ENCODE peak calls at places on chromosomes 13 and 19, in five cellular contexts. One of them, this sample, is unnamed. For H3K27me3, the result is how much of the 10 kb centered on the place peaks cover.

GRCh38 chr13:113514844-113515243 is 24.3 kb upstream of the DCUN1D2 start:
- DNase-seq in mammary epithelial cell: no peak
- DNase-seq in fibroblast of lung: no peak
- DNase-seq in brain microvascular endothelial cell: no peak
- DNase-seq in adrenal gland: no peak
- DNase-seq in this sample: no peak

GRCh38 chr13:90623318-90624011 is 724.0 kb upstream of the MIR17HG start:
- DNase-seq in mammary epithelial cell: peak
- DNase-seq in fibroblast of lung: no peak
- DNase-seq in brain microvascular endothelial cell: no peak
- DNase-seq in adrenal gland: no peak
- DNase-seq in this sample: no peak

GRCh38 chr13:105928901-105929300 is 606.6 kb downstream of the EFNB2 start:
- DNase-seq in mammary epithelial cell: no peak
- DNase-seq in fibroblast of lung: no peak
- DNase-seq in brain microvascular endothelial cell: no peak
- DNase-seq in adrenal gland: no peak
- DNase-seq in this sample: no peak

GRCh38 chr13:25292301-25292700 is 5.0 kb upstream of the MTMR6 start:
- DNase-seq in mammary epithelial cell: peak
- DNase-seq in fibroblast of lung: peak
- DNase-seq in brain microvascular endothelial cell: peak
- DNase-seq in adrenal gland: peak
- DNase-seq in this sample: peak

GRCh38 chr19:36417752-36418286 is 625 bp downstream of the ZFP82 start:
- DNase-seq in mammary epithelial cell: no peak
- DNase-seq in fibroblast of lung: no peak
- DNase-seq in brain microvascular endothelial cell: no peak
- DNase-seq in adrenal gland: no peak
- DNase-seq in this sample: no peak

GRCh38 chr19:4389064-4389375 is 11.3 kb downstream of the SH3GL1 start:
- DNase-seq in mammary epithelial cell: no peak
- DNase-seq in fibroblast of lung: no peak
- DNase-seq in brain microvascular endothelial cell: no peak
- DNase-seq in adrenal gland: no peak
- DNase-seq in this sample: no peak

GRCh38 chr13:108700421-108701170 is 71.2 kb downstream of the MYO16 start:
- DNase-seq in mammary epithelial cell: peak
- DNase-seq in fibroblast of lung: peak
- DNase-seq in brain microvascular endothelial cell: peak
- DNase-seq in adrenal gland: no peak
- DNase-seq in this sample: peak

GRCh38 chr19:56071151-56071550 is 49.9 kb downstream of the ZNF787 start:
- DNase-seq in mammary epithelial cell: no peak
- DNase-seq in fibroblast of lung: no peak
- DNase-seq in brain microvascular endothelial cell: no peak
- DNase-seq in adrenal gland: no peak
- DNase-seq in this sample: no peak

GRCh38 chr13:47955836-47956235 is 45.2 kb downstream of the SUCLA2 start:
- DNase-seq in mammary epithelial cell: no peak
- DNase-seq in fibroblast of lung: no peak
- DNase-seq in brain microvascular endothelial cell: no peak
- DNase-seq in adrenal gland: no peak
- DNase-seq in this sample: no peak

GRCh38 chr19:49553451-49554271 is 25.9 kb downstream of the RCN3 start:
- DNase-seq in mammary epithelial cell: peak
- DNase-seq in fibroblast of lung: no peak
- DNase-seq in brain microvascular endothelial cell: peak
- DNase-seq in adrenal gland: no peak
- DNase-seq in this sample: no peak

GRCh38 chr19:39144487-39145071 is 19.0 kb downstream of the PAK4 start:
- DNase-seq in mammary epithelial cell: no peak
- DNase-seq in fibroblast of lung: peak
- DNase-seq in brain microvascular endothelial cell: no peak
- DNase-seq in adrenal gland: no peak
- DNase-seq in this sample: no peak

GRCh38 chr13:112531263-112531794 is 56.6 kb downstream of the TUBGCP3 start:
- DNase-seq in mammary epithelial cell: no peak
- DNase-seq in fibroblast of lung: peak
- DNase-seq in brain microvascular endothelial cell: no peak
- DNase-seq in adrenal gland: no peak
- DNase-seq in this sample: no peak

GRCh38 chr13:48266967-48267639 is 34.1 kb downstream of the ITM2B start:
- DNase-seq in mammary epithelial cell: no peak
- DNase-seq in fibroblast of lung: no peak
- DNase-seq in brain microvascular endothelial cell: no peak
- DNase-seq in adrenal gland: no peak
- DNase-seq in this sample: no peak

GRCh38 chr13:113216165-113217056 is 7.0 kb downstream of the CUL4A start:
- DNase-seq in mammary epithelial cell: peak
- DNase-seq in fibroblast of lung: peak
- DNase-seq in brain microvascular endothelial cell: peak
- DNase-seq in adrenal gland: peak
- DNase-seq in this sample: peak

GRCh38 chr13:79614519-79614918 is 133.6 kb downstream of the NDFIP2 start:
- DNase-seq in mammary epithelial cell: peak
- DNase-seq in fibroblast of lung: no peak
- DNase-seq in brain microvascular endothelial cell: no peak
- DNase-seq in adrenal gland: no peak
- DNase-seq in this sample: no peak

GRCh38 chr19:56141416-56141992 is 417 bp downstream of the ZNF444 start:
- DNase-seq in mammary epithelial cell: peak
- DNase-seq in fibroblast of lung: no peak
- DNase-seq in brain microvascular endothelial cell: no peak
- DNase-seq in adrenal gland: no peak
- DNase-seq in this sample: no peak

GRCh38 chr13:30776661-30777060 is 41.3 kb downstream of the ALOX5AP start:
- DNase-seq in mammary epithelial cell: no peak
- DNase-seq in fibroblast of lung: no peak
- DNase-seq in brain microvascular endothelial cell: no peak
- DNase-seq in adrenal gland: no peak
- DNase-seq in this sample: no peak

GRCh38 chr13:42123600-42123999 is 75.2 kb downstream of the DGKH start:
- DNase-seq in mammary epithelial cell: no peak
- DNase-seq in fibroblast of lung: no peak
- DNase-seq in brain microvascular endothelial cell: no peak
- DNase-seq in adrenal gland: no peak
- DNase-seq in this sample: no peak

GRCh38 chr13:20231839-20232555 is at the start of gene GJB6:
- DNase-seq in mammary epithelial cell: peak
- DNase-seq in fibroblast of lung: no peak
- DNase-seq in brain microvascular endothelial cell: no peak
- DNase-seq in adrenal gland: no peak
- DNase-seq in this sample: no peak

GRCh38 chr13:43776680-43777079 is 10.1 kb downstream of the ENOX1 start:
- DNase-seq in mammary epithelial cell: no peak
- DNase-seq in fibroblast of lung: no peak
- DNase-seq in brain microvascular endothelial cell: peak
- DNase-seq in adrenal gland: no peak
- DNase-seq in this sample: no peak

GRCh38 chr19:19451429-19452240 is 46.2 kb downstream of the GATAD2A start:
- DNase-seq in mammary epithelial cell: no peak
- DNase-seq in fibroblast of lung: no peak
- DNase-seq in brain microvascular endothelial cell: no peak
- DNase-seq in adrenal gland: no peak
- DNase-seq in this sample: no peak

GRCh38 chr13:51122868-51123267 is 11.8 kb upstream of the C13orf42 start:
- DNase-seq in mammary epithelial cell: no peak
- DNase-seq in fibroblast of lung: no peak
- DNase-seq in brain microvascular endothelial cell: no peak
- DNase-seq in adrenal gland: no peak
- DNase-seq in this sample: peak

GRCh38 chr13:24148414-24149305 is 11.9 kb upstream of the SPATA13 start:
- DNase-seq in mammary epithelial cell: peak
- DNase-seq in fibroblast of lung: peak
- DNase-seq in brain microvascular endothelial cell: peak
- DNase-seq in adrenal gland: peak
- DNase-seq in this sample: peak

GRCh38 chr13:98521876-98522275 is 55.0 kb downstream of the STK24 start:
- DNase-seq in mammary epithelial cell: no peak
- DNase-seq in fibroblast of lung: no peak
- DNase-seq in brain microvascular endothelial cell: no peak
- DNase-seq in adrenal gland: no peak
- DNase-seq in this sample: no peak

GRCh38 chr19:13588953-13589833 is 82.9 kb upstream of the CACNA1A start:
- DNase-seq in mammary epithelial cell: peak
- DNase-seq in fibroblast of lung: peak
- DNase-seq in brain microvascular endothelial cell: peak
- DNase-seq in adrenal gland: peak
- DNase-seq in this sample: no peak

GRCh38 chr19:57002195-57002601 is 117.6 kb upstream of the USP29 start:
- DNase-seq in mammary epithelial cell: no peak
- DNase-seq in fibroblast of lung: no peak
- DNase-seq in brain microvascular endothelial cell: no peak
- DNase-seq in adrenal gland: peak
- DNase-seq in this sample: no peak

GRCh38 chr13:113001251-113002140 is 32.5 kb downstream of the MCF2L start:
- DNase-seq in mammary epithelial cell: no peak
- DNase-seq in fibroblast of lung: peak
- DNase-seq in brain microvascular endothelial cell: peak
- DNase-seq in adrenal gland: no peak
- DNase-seq in this sample: peak

GRCh38 chr13:51229141-51229540 is 6.9 kb downstream of the FAM124A start:
- DNase-seq in mammary epithelial cell: no peak
- DNase-seq in fibroblast of lung: no peak
- DNase-seq in brain microvascular endothelial cell: no peak
- DNase-seq in adrenal gland: no peak
- DNase-seq in this sample: no peak

GRCh38 chr19:39943586-39943985 is 9.2 kb upstream of the FCGBP start:
- DNase-seq in mammary epithelial cell: no peak
- DNase-seq in fibroblast of lung: no peak
- DNase-seq in brain microvascular endothelial cell: no peak
- DNase-seq in adrenal gland: no peak
- DNase-seq in this sample: no peak

GRCh38 chr13:28478127-28478526 is 16.8 kb downstream of the FLT1 start:
- DNase-seq in mammary epithelial cell: no peak
- DNase-seq in fibroblast of lung: peak
- DNase-seq in brain microvascular endothelial cell: no peak
- DNase-seq in adrenal gland: no peak
- DNase-seq in this sample: no peak

DNA sequence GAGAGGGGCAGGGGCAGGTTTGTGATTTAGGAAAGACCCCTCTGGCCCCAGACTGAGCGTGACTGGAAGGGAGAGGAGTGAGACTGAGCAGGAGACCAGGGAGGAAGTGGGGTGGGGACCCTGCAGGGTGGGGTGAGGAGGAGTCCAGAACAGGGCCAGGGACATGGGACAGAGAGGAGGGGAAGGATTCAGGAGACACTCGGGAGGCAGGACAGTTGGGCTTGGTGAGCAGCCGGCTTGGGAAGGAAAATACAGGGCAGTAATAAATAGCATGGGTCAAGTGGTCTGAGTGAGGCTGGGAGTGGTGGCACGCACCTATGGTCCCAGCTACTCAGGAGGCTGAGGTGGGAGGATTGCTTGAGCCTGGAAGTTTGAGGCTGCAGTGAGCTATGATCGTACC is 9.4 kb downstream of the FOSB start:
- DNase-seq in mammary epithelial cell: no peak
- DNase-seq in fibroblast of lung: no peak
- DNase-seq in brain microvascular endothelial cell: peak
- DNase-seq in adrenal gland: no peak
- DNase-seq in this sample: no peak
- H3K4me3 ChIP-seq in mammary epithelial cell: no peak
- H3K4me3 ChIP-seq in fibroblast of lung: no peak
- H3K4me3 ChIP-seq in brain microvascular endothelial cell: no peak
- H3K4me3 ChIP-seq in adrenal gland: no peak
- H3K4me3 ChIP-seq in this sample: no peak

GRCh38 chr19:15105044-15105443 is 2.2 kb upstream of the SYDE1 start:
- DNase-seq in mammary epithelial cell: no peak
- DNase-seq in fibroblast of lung: no peak
- DNase-seq in brain microvascular endothelial cell: no peak
- DNase-seq in adrenal gland: no peak
- DNase-seq in this sample: no peak
- H3K27me3 ChIP-seq in mammary epithelial cell: under half
- H3K27me3 ChIP-seq in fibroblast of lung: under half
- H3K27me3 ChIP-seq in brain microvascular endothelial cell: under half
- H3K27me3 ChIP-seq in adrenal gland: under half
- H3K27me3 ChIP-seq in this sample: under half

DNA sequence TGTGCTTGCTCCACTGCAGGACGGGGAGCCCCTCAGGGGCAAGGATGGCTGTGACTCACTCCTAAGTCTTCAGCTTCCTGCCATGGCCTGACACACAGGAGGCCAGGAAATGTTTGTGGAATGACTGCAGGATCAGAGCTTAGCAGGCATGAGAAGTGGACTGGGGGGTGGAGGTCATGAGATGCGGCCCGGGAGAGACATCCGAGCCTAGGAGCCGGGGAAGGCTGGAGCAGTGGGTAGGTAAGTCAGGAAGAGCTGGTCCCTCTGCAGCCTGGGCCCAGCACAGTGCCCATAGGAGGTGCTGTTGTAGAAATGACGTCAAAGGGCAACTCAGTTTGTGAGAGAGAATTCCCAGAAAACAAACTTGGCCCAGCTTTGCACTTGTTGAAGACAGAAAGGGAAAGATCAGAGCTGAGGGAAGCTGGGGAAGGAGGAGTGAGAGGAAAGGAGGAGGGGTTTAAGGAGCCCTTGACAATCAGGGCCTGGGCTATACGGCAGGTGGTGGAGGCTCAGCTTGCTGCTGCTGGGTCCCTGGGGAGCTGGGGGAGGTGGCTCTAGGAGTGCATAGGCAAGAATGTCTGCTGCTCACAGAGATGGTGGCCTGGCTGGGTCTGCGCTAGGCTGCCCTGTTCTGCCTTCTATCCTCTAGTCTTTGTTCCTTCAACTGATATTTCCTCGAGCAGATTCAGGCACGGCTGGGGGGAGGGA is 18.5 kb downstream of the POU2F2 start:
- DNase-seq in mammary epithelial cell: peak
- DNase-seq in fibroblast of lung: peak
- DNase-seq in brain microvascular endothelial cell: peak
- DNase-seq in adrenal gland: no peak
- DNase-seq in this sample: peak
- TF ChIP-seq CTCF in mammary epithelial cell: peak
- TF ChIP-seq CTCF in fibroblast of lung: peak
- TF ChIP-seq CTCF in brain microvascular endothelial cell: peak
- TF ChIP-seq CTCF in adrenal gland: no peak
- TF ChIP-seq CTCF in this sample: peak

GRCh38 chr19:48147597-48148175 is 22.5 kb downstream of the LIG1 start:
- DNase-seq in mammary epithelial cell: no peak
- DNase-seq in fibroblast of lung: no peak
- DNase-seq in brain microvascular endothelial cell: no peak
- DNase-seq in adrenal gland: no peak
- DNase-seq in this sample: no peak

GRCh38 chr19:48154003-48154402 is 16.1 kb downstream of the LIG1 start:
- DNase-seq in mammary epithelial cell: no peak
- DNase-seq in fibroblast of lung: no peak
- DNase-seq in brain microvascular endothelial cell: no peak
- DNase-seq in adrenal gland: no peak
- DNase-seq in this sample: no peak

GRCh38 chr19:48158210-48158790 is 11.8 kb downstream of the LIG1 start:
- DNase-seq in mammary epithelial cell: no peak
- DNase-seq in fibroblast of lung: no peak
- DNase-seq in brain microvascular endothelial cell: no peak
- DNase-seq in adrenal gland: no peak
- DNase-seq in this sample: no peak

GRCh38 chr19:48149430-48149829 is 20.7 kb downstream of the LIG1 start:
- DNase-seq in mammary epithelial cell: no peak
- DNase-seq in fibroblast of lung: no peak
- DNase-seq in brain microvascular endothelial cell: no peak
- DNase-seq in adrenal gland: no peak
- DNase-seq in this sample: no peak

GRCh38 chr19:48152552-48152951 is 17.6 kb downstream of the LIG1 start:
- DNase-seq in mammary epithelial cell: peak
- DNase-seq in fibroblast of lung: peak
- DNase-seq in brain microvascular endothelial cell: peak
- DNase-seq in adrenal gland: peak
- DNase-seq in this sample: no peak
- H3K4me3 ChIP-seq in mammary epithelial cell: no peak
- H3K4me3 ChIP-seq in fibroblast of lung: no peak
- H3K4me3 ChIP-seq in brain microvascular endothelial cell: no peak
- H3K4me3 ChIP-seq in adrenal gland: no peak
- H3K4me3 ChIP-seq in this sample: no peak